ENCODE peak calls at places on chromosomes 16 and 17, in nine cellular contexts. Y is activated CD4-positive, CD25-positive, alpha-beta regulatory T cell; G is tibial nerve; Z is adrenal gland; C is pulmonary artery endothelial cell; T is SK-N-SH; A is right cardiac atrium; E is NCI-H1436 treated with DMSO at 0.1 percent for 48 hours; R is uterus. P is an unnamed sample.

GRCh38 chr16:86836503-86837125 is 258.3 kb downstream of the FOXL1 start:
- DNase-seq in Y (no peak), G (no peak), Z (peak; percentile 51), C (peak; percentile 72), T (no peak), A (peak; percentile 57), E (no peak), R (no peak), P (no peak)

GRCh38 chr16:1793578-1794220 is at the start of gene IGFALS:
- DNase-seq in Y (no peak), G (no peak), Z (no peak), C (no peak), T (no peak), A (no peak), E (no peak), R (no peak), P (no peak)

GRCh38 chr16:24499193-24499814 is 40.1 kb upstream of the RBBP6 start:
- DNase-seq in Y (no peak), G (no peak), Z (peak; percentile 46), C (no peak), T (peak; percentile 47), A (no peak), E (no peak), R (no peak), P (peak; percentile 33)

GRCh38 chr17:72926171-72926570 is 166.3 kb downstream of the SLC39A11 start:
- DNase-seq in Y (no peak), G (no peak), Z (no peak), C (no peak), T (no peak), A (no peak), E (no peak), R (no peak), P (no peak)

GRCh38 chr16:11576427-11577289 is 10.1 kb downstream of the LITAF start:
- DNase-seq in Y (no peak), G (no peak), Z (peak; percentile 50), C (no peak), T (peak; percentile 55), A (no peak), E (no peak), R (no peak), P (no peak)

GRCh38 chr17:61815863-61816523 is 47.3 kb downstream of the BRIP1 start:
- DNase-seq in Y (no peak), G (no peak), Z (no peak), C (no peak), T (no peak), A (no peak), E (peak; percentile 36), R (no peak), P (no peak)

GRCh38 chr16:17552351-17552750 is 81.6 kb upstream of the XYLT1 start:
- DNase-seq in Y (no peak), G (no peak), Z (no peak), C (no peak), T (no peak), A (no peak), E (no peak), R (no peak), P (no peak)

GRCh38 chr17:72287586-72287985 is 166.8 kb downstream of the SOX9 start:
- DNase-seq in Y (no peak), G (no peak), Z (no peak), C (no peak), T (no peak), A (no peak), E (no peak), R (no peak), P (no peak)

GRCh38 chr16:53091508-53092211 is 36.9 kb downstream of the CHD9 start:
- DNase-seq in Y (no peak), G (no peak), Z (peak; percentile 68), C (no peak), T (peak; percentile 76), A (peak; percentile 89), E (peak; percentile 92), R (peak; percentile 77), P (peak; percentile 92)

GRCh38 chr17:9971991-9972390 is 66.9 kb upstream of the RCVRN start:
- DNase-seq in Y (no peak), G (peak; percentile 58), Z (peak; percentile 41), C (no peak), T (peak; percentile 36), A (peak; percentile 90), E (no peak), R (peak; percentile 49), P (no peak)

GRCh38 chr17:65290041-65290440 is 152.9 kb downstream of the RGS9 start:
- DNase-seq in Y (no peak), G (no peak), Z (no peak), C (no peak), T (no peak), A (no peak), E (no peak), R (no peak), P (no peak)

GRCh38 chr17:69059458-69060205 is 1.1 kb downstream of the ABCA9 start:
- DNase-seq in Y (no peak), G (no peak), Z (no peak), C (no peak), T (no peak), A (no peak), E (no peak), R (no peak), P (no peak)

GRCh38 chr17:7175363-7175733 is 3.8 kb downstream of the ASGR1 start:
- DNase-seq in Y (no peak), G (no peak), Z (no peak), C (no peak), T (no peak), A (no peak), E (no peak), R (no peak), P (no peak)

GRCh38 chr17:72487731-72488325 is 367.0 kb downstream of the SOX9 start:
- DNase-seq in Y (no peak), G (no peak), Z (no peak), C (no peak), T (no peak), A (no peak), E (no peak), R (no peak), P (no peak)

GRCh38 chr16:28112908-28113307 is 49.4 kb upstream of the GSG1L start:
- DNase-seq in Y (no peak), G (no peak), Z (no peak), C (no peak), T (no peak), A (no peak), E (no peak), R (no peak), P (no peak)

GRCh38 chr17:10151667-10152496 is 46.5 kb downstream of the GAS7 start:
- DNase-seq in Y (no peak), G (no peak), Z (peak; percentile 51), C (no peak), T (no peak), A (no peak), E (no peak), R (no peak), P (no peak)

GRCh38 chr17:67531291-67531690 is 154.2 kb downstream of the PITPNC1 start:
- DNase-seq in Y (no peak), G (no peak), Z (peak; percentile 69), C (no peak), T (peak; percentile 50), A (peak; percentile 75), E (no peak), R (no peak), P (peak; percentile 34)

GRCh38 chr17:49338883-49339282 is 23.2 kb downstream of the ZNF652 start:
- DNase-seq in Y (no peak), G (no peak), Z (peak; percentile 55), C (no peak), T (no peak), A (no peak), E (no peak), R (no peak), P (no peak)

GRCh38 chr17:33049781-33050414 is 58.3 kb downstream of the SPACA3 start:
- DNase-seq in Y (no peak), G (no peak), Z (peak; percentile 59), C (no peak), T (peak; percentile 61), A (no peak), E (no peak), R (peak; percentile 30), P (peak; percentile 63)